ENCODE peak calls at places on chromosomes 4 and X, in seven cellular contexts. M is mesendoderm, R is IMR-90, G is H1, O is trophoblast cell, P is H9, N is neuronal stem cell. Z is an unnamed sample. For H3K79me1, the result is how much of the 10 kb centered on the place peaks cover.

GRCh38 chr4:19063662-19064061 is 1042.1 kb upstream of the LCORL start:
- DNase-seq in M (peak), N (no peak), P (peak), O (no peak), G (no peak), R (no peak), Z (no peak)

GRCh38 chrX:39871648-39872047 is 226.1 kb downstream of the BCOR start:
- DNase-seq in O (no peak), M (no peak), P (no peak), G (no peak), N (no peak), R (no peak), Z (no peak)

GRCh38 chrX:149124526-149125108 is 380.5 kb downstream of the IDS start:
- DNase-seq in P (no peak), M (no peak), G (no peak), R (no peak), O (no peak), N (no peak), Z (no peak)

GRCh38 chr4:76016383-76016782 is 6.9 kb downstream of the CXCL10 start:
- DNase-seq in O (peak), P (peak), N (no peak), M (peak), G (no peak), R (no peak), Z (no peak)

GRCh38 chrX:11665144-11666040 is at the start of gene ARHGAP6:
- DNase-seq in R (peak), M (peak), P (peak), N (peak), G (peak), O (peak), Z (peak)

GRCh38 chrX:77628294-77629025 is 157.6 kb downstream of the ATRX start:
- DNase-seq in M (no peak), P (no peak), G (no peak), N (no peak), O (peak), R (no peak), Z (no peak)

GRCh38 chr4:186755550-186756519 is 32.2 kb upstream of the FAT1 start:
- DNase-seq in N (no peak), P (no peak), G (no peak), M (no peak), R (peak), O (no peak), Z (no peak)

GRCh38 chrX:154840856-154841255 is 6.4 kb upstream of the SMIM9 start:
- DNase-seq in R (peak), M (peak), N (no peak), O (peak), P (no peak), G (no peak), Z (peak)

GRCh38 chr4:161762796-161763195 is 401.0 kb downstream of the FSTL5 start:
- DNase-seq in N (no peak), M (no peak), G (no peak), P (no peak), O (no peak), R (peak), Z (peak)

GRCh38 chrX:12702509-12703091 is 88.6 kb upstream of the PRPS2 start:
- DNase-seq in O (peak), M (peak), G (peak), P (no peak), R (no peak), N (peak), Z (no peak)

GRCh38 chr4:15162465-15163283 is 160.4 kb downstream of the CPEB2 start:
- DNase-seq in G (no peak), O (peak), R (peak), P (no peak), M (peak), N (no peak), Z (peak)

GRCh38 chr4:74682567-74683359 is 111.6 kb downstream of the BTC start:
- DNase-seq in O (peak), G (no peak), M (peak), N (no peak), R (peak), P (peak), Z (peak)

GRCh38 chrX:2707334-2707760 is 16.3 kb downstream of the CD99 start:
- DNase-seq in R (peak), N (no peak), P (peak), O (peak), G (no peak), M (peak), Z (peak)

GRCh38 chrX:13472975-13473665 is 96.3 kb upstream of the EGFL6 start:
- DNase-seq in R (no peak), P (no peak), N (no peak), G (no peak), O (no peak), M (no peak), Z (no peak)

GRCh38 chr4:176001171-176002006 is 64.3 kb upstream of the WDR17 start:
- DNase-seq in M (peak), R (peak), N (peak), G (peak), O (peak), P (peak), Z (peak)

GRCh38 chrX:15576019-15576418 is 24.7 kb downstream of the ACE2 start:
- DNase-seq in G (no peak), M (no peak), P (no peak), O (no peak), N (no peak), R (peak), Z (peak)

GRCh38 chrX:133653363-133653762 is 238.1 kb upstream of the GPC4 start:
- DNase-seq in N (no peak), G (no peak), O (no peak), R (no peak), P (no peak), M (no peak), Z (no peak)

GRCh38 chr4:88791274-88791673 is 93.6 kb upstream of the NAP1L5 start:
- DNase-seq in M (peak), G (no peak), R (peak), N (no peak), O (no peak), P (no peak), Z (peak)

GRCh38 chrX:140548985-140549384 is 44.1 kb upstream of the SOX3 start:
- DNase-seq in R (no peak), N (no peak), O (no peak), G (no peak), M (no peak), P (no peak), Z (no peak)

GRCh38 chr4:147787204-147787603 is 55.3 kb downstream of the ARHGAP10 start:
- DNase-seq in N (no peak), G (no peak), P (no peak), M (peak), O (no peak), R (peak), Z (peak)

GRCh38 chr4:145177906-145178538 is 2.4 kb downstream of the OTUD4 start:
- DNase-seq in M (peak), R (peak), G (no peak), P (no peak), N (no peak), O (peak), Z (peak)

GRCh38 chr4:150366487-150366999 is 215.4 kb upstream of the MAB21L2 start:
- DNase-seq in G (peak), R (no peak), O (no peak), N (peak), P (peak), M (peak), Z (no peak)

GRCh38 chrX:33078273-33078672 is 133.1 kb downstream of the DMD start:
- DNase-seq in O (no peak), P (no peak), G (no peak), R (no peak), N (no peak), M (peak), Z (no peak)

DNA sequence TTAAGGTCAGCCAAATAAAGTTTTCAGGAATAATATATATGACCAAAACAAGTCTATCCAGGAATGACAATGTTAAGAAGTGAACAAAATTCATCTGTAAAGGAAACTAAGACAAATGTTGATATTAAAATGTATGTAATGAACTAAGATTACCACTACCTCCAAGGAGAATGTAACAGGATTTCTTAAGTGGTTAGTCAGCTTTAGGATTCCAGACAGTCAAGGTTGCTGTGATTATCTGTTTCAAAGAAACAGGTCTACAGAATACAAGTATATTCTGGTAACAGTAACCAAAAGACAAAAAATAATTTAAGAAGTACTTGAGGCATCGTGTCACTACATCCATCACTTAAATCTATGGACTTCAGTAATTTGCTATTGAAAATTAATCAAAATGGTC is 172.8 kb downstream of the SCFD2 start:
- DNase-seq in P (no peak), N (no peak), G (no peak), O (peak), M (no peak), R (peak), Z (peak)
- H3K79me1 ChIP-seq in P (under half), N (under half), G (under half), O (under half), M (under half), R (under half), Z (under half)

GRCh38 chr4:77712675-77713074 is 106.5 kb downstream of the CNOT6L start:
- DNase-seq in R (no peak), N (no peak), O (peak), M (no peak), P (no peak), G (no peak), Z (no peak)
- H3K18ac ChIP-seq in R (no peak), N (no peak), O (no peak), M (no peak), P (no peak), G (no peak), Z (no peak)

GRCh38 chrX:10612215-10612614 is 8.2 kb downstream of the MID1 start:
- DNase-seq in P (no peak), G (no peak), M (no peak), N (no peak), O (peak), R (peak), Z (peak)
- H4K8ac ChIP-seq in P (no peak), G (no peak), M (no peak), N (no peak), O (no peak), R (no peak), Z (no peak)

DNA sequence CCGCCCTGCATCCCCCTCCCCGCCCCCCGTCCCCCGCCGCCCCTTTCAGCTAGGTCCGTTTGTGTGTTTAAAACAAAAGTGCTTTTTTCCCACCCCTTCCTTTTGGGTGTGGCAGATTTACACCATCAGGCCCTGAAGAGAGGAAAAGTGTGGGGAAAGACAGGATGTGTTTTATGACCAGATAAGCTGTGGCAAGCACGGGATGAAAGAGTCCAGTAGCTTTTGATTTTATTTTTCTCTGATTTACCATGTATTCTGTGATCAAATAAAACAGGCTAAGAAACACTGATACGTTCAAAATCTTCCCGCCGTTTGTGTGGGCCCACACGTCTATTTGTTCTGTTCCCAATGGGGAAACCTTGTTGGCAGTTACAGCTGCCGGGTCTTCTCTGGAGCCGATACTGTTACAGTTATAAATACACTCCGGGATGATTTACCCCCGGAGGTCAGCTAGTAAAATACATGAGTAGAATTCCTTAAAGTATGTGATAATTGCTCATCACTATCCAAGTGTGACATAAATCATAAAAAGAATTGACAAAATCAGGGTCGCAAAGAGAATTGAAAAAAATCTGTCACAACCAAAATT is 10.8 kb downstream of the LRP2BP start:
- DNase-seq in R (no peak), O (no peak), N (no peak), P (no peak), M (no peak), G (no peak), Z (peak)
- H3K79me1 ChIP-seq in R (under half), O (under half), N (under half), P (under half), M (under half), G (under half), Z (under half)

DNA sequence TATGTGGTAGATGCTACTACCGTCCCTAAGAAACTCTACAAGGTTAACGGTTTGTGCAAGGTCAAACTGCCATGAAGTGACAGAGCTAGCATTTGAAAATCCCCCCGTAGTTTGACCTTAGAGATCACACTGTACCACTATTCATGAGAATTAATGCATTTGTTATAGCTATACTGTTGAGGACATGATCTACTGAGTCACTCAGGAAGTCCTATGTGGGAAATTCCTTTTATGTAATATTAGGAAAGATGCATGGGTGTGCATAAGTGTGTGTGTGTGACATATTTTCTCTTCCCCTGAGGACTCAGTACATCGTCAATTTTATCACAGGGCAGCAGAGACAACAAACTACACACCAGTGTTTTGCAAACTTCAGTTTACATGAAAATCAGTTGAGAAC is 141.1 kb downstream of the FBXW7 start:
- DNase-seq in R (no peak), G (no peak), N (no peak), O (no peak), M (no peak), P (no peak), Z (no peak)
- H3K18ac ChIP-seq in R (no peak), G (no peak), N (no peak), O (no peak), M (no peak), P (no peak), Z (no peak)

GRCh38 chr4:151953286-151953685 is 192.5 kb upstream of the GATB start:
- DNase-seq in O (no peak), P (no peak), N (no peak), G (no peak), M (no peak), R (peak), Z (no peak)
- H4K8ac ChIP-seq in O (no peak), P (no peak), N (no peak), G (no peak), M (no peak), R (no peak), Z (no peak)

GRCh38 chr4:95798003-95798402 is 41.9 kb upstream of the PDHA2 start:
- DNase-seq in R (no peak), G (no peak), N (no peak), P (no peak), M (peak), O (no peak), Z (no peak)
- H3K79me1 ChIP-seq in R (under half), G (under half), N (under half), P (under half), M (under half), O (under half), Z (under half)

Z was measured in mesenchymal stem cell.